ENCODE peak calls at places on chromosome 16, in five cellular contexts. One of them, this sample, is unnamed.

GRCh38 chr16:57889960-57890751 is 80.8 kb downstream of the CNGB1 start:
- DNase-seq in Calu3: no peak
- DNase-seq in NB4: no peak
- DNase-seq in GM10248: no peak
- DNase-seq in effector memory CD8-positive, alpha-beta T cell: no peak
- DNase-seq in this sample: no peak

GRCh38 chr16:6125483-6126259 is 1028.1 kb upstream of the EEF2KMT start:
- DNase-seq in Calu3: no peak
- DNase-seq in NB4: no peak
- DNase-seq in GM10248: no peak
- DNase-seq in effector memory CD8-positive, alpha-beta T cell: no peak
- DNase-seq in this sample: no peak

GRCh38 chr16:56974549-56975300 is 13.0 kb downstream of the CETP start:
- DNase-seq in Calu3: no peak
- DNase-seq in NB4: peak; percentile 76
- DNase-seq in GM10248: no peak
- DNase-seq in effector memory CD8-positive, alpha-beta T cell: no peak
- DNase-seq in this sample: no peak

GRCh38 chr16:50841081-50841886 is 99.4 kb downstream of the CYLD start:
- DNase-seq in Calu3: no peak
- DNase-seq in NB4: peak; percentile 47
- DNase-seq in GM10248: peak; percentile 45
- DNase-seq in effector memory CD8-positive, alpha-beta T cell: peak; percentile 8
- DNase-seq in this sample: peak; percentile 29

GRCh38 chr16:78523212-78523995 is 423.9 kb downstream of the WWOX start:
- DNase-seq in Calu3: no peak
- DNase-seq in NB4: no peak
- DNase-seq in GM10248: no peak
- DNase-seq in effector memory CD8-positive, alpha-beta T cell: no peak
- DNase-seq in this sample: no peak

GRCh38 chr16:12170103-12171025 is 193.8 kb downstream of the SNX29 start:
- DNase-seq in Calu3: no peak
- DNase-seq in NB4: no peak
- DNase-seq in GM10248: no peak
- DNase-seq in effector memory CD8-positive, alpha-beta T cell: no peak
- DNase-seq in this sample: no peak

GRCh38 chr16:31714899-31715504 is 158.6 kb upstream of the ZNF267 start:
- DNase-seq in Calu3: no peak
- DNase-seq in NB4: no peak
- DNase-seq in GM10248: peak; percentile 22
- DNase-seq in effector memory CD8-positive, alpha-beta T cell: no peak
- DNase-seq in this sample: no peak

GRCh38 chr16:78448658-78449327 is 349.3 kb downstream of the WWOX start:
- DNase-seq in Calu3: no peak
- DNase-seq in NB4: no peak
- DNase-seq in GM10248: no peak
- DNase-seq in effector memory CD8-positive, alpha-beta T cell: no peak
- DNase-seq in this sample: no peak

GRCh38 chr16:79767597-79768280 is 167.2 kb upstream of the MAF start:
- DNase-seq in Calu3: peak; percentile 11
- DNase-seq in NB4: no peak
- DNase-seq in GM10248: no peak
- DNase-seq in effector memory CD8-positive, alpha-beta T cell: no peak
- DNase-seq in this sample: no peak

GRCh38 chr16:56297684-56298083 is 106.4 kb downstream of the GNAO1 start:
- DNase-seq in Calu3: no peak
- DNase-seq in NB4: no peak
- DNase-seq in GM10248: no peak
- DNase-seq in effector memory CD8-positive, alpha-beta T cell: no peak
- DNase-seq in this sample: no peak

GRCh38 chr16:87464691-87465300 is 28.0 kb downstream of the ZCCHC14 start:
- DNase-seq in Calu3: peak; percentile 14
- DNase-seq in NB4: peak; percentile 88
- DNase-seq in GM10248: peak; percentile 60
- DNase-seq in effector memory CD8-positive, alpha-beta T cell: no peak
- DNase-seq in this sample: no peak

GRCh38 chr16:648786-649589 is at the start of gene WDR90:
- DNase-seq in Calu3: peak; percentile 97
- DNase-seq in NB4: peak; percentile 90
- DNase-seq in GM10248: peak; percentile 96
- DNase-seq in effector memory CD8-positive, alpha-beta T cell: peak; percentile 88
- DNase-seq in this sample: peak; percentile 91

GRCh38 chr16:69201787-69202186 is 14.8 kb downstream of the SNTB2 start:
- DNase-seq in Calu3: no peak
- DNase-seq in NB4: no peak
- DNase-seq in GM10248: no peak
- DNase-seq in effector memory CD8-positive, alpha-beta T cell: no peak
- DNase-seq in this sample: no peak

GRCh38 chr16:84859681-84860080 is 39.9 kb downstream of the CRISPLD2 start:
- DNase-seq in Calu3: no peak
- DNase-seq in NB4: no peak
- DNase-seq in GM10248: no peak
- DNase-seq in effector memory CD8-positive, alpha-beta T cell: no peak
- DNase-seq in this sample: no peak

GRCh38 chr16:74275031-74275636 is 21.5 kb upstream of the PSMD7 start:
- DNase-seq in Calu3: no peak
- DNase-seq in NB4: peak; percentile 52
- DNase-seq in GM10248: no peak
- DNase-seq in effector memory CD8-positive, alpha-beta T cell: no peak
- DNase-seq in this sample: no peak

GRCh38 chr16:5668553-5668952 is 571.0 kb upstream of the EEF2KMT start:
- DNase-seq in Calu3: no peak
- DNase-seq in NB4: no peak
- DNase-seq in GM10248: no peak
- DNase-seq in effector memory CD8-positive, alpha-beta T cell: no peak
- DNase-seq in this sample: no peak